ENCODE peak calls at places on chromosomes 6 and 20, in six cellular contexts. P is kidney, Y is GM23338, O is NB4, R is fibroblast of lung, A is body of pancreas. H is an unnamed sample.

GRCh38 chr6:36677753-36678487 is 594 bp upstream of the CDKN1A start:
- DNase-seq in P (no peak), Y (no peak), O (peak), R (no peak), A (no peak), H (no peak)

GRCh38 chr20:41046716-41047115 is 18.1 kb downstream of the TOP1 start:
- DNase-seq in P (no peak), Y (no peak), O (peak), R (peak), A (no peak), H (no peak)

GRCh38 chr20:24160563-24161355 is 172.2 kb upstream of the GGTLC1 start:
- DNase-seq in P (no peak), Y (peak), O (peak), R (peak), A (peak), H (peak)

GRCh38 chr20:36344517-36345132 is 38.5 kb downstream of the DLGAP4 start:
- DNase-seq in P (peak), Y (peak), O (peak), R (peak), A (peak), H (peak)

GRCh38 chr6:141467041-141467440 is 665.7 kb upstream of the GJE1 start:
- DNase-seq in P (no peak), Y (peak), O (no peak), R (no peak), A (no peak), H (no peak)

GRCh38 chr20:47205577-47206123 is 150.8 kb downstream of the ZMYND8 start:
- DNase-seq in P (no peak), Y (peak), O (peak), R (peak), A (peak), H (peak)

GRCh38 chr20:45323731-45324130 is 15.6 kb upstream of the MATN4 start:
- DNase-seq in P (no peak), Y (no peak), O (no peak), R (no peak), A (no peak), H (no peak)

GRCh38 chr6:39451831-39452230 is 129.3 kb upstream of the KCNK16 start:
- DNase-seq in P (no peak), Y (peak), O (peak), R (no peak), A (no peak), H (no peak)

GRCh38 chr20:62894261-62894660 is 32.0 kb downstream of the DIDO1 start:
- DNase-seq in P (no peak), Y (no peak), O (no peak), R (no peak), A (no peak), H (no peak)

GRCh38 chr6:34295721-34296120 is 46.9 kb upstream of the SMIM29 start:
- DNase-seq in P (no peak), Y (no peak), O (no peak), R (no peak), A (no peak), H (no peak)

GRCh38 chr6:121521164-121521555 is 85.7 kb downstream of the GJA1 start:
- DNase-seq in P (no peak), Y (peak), O (no peak), R (no peak), A (no peak), H (no peak)

GRCh38 chr20:36818831-36819230 is 45.3 kb upstream of the DSN1 start:
- DNase-seq in P (no peak), Y (no peak), O (no peak), R (no peak), A (no peak), H (no peak)

GRCh38 chr6:38818691-38819090 is 103.6 kb downstream of the DNAH8 start:
- DNase-seq in P (no peak), Y (no peak), O (no peak), R (no peak), A (no peak), H (no peak)

GRCh38 chr20:57395111-57395959 is 4.1 kb downstream of the RBM38 start:
- DNase-seq in P (peak), Y (no peak), O (no peak), R (peak), A (no peak), H (peak)

GRCh38 chr6:145904391-145904790 is 59.8 kb downstream of the SHPRH start:
- DNase-seq in P (no peak), Y (no peak), O (no peak), R (no peak), A (no peak), H (no peak)

GRCh38 chr6:58198301-58198700 is 880.9 kb downstream of the PRIM2 start:
- DNase-seq in P (no peak), Y (no peak), O (no peak), R (peak), A (no peak), H (no peak)

GRCh38 chr6:135498178-135498841 is 770 bp upstream of the AHI1 start:
- DNase-seq in P (no peak), Y (peak), O (peak), R (peak), A (peak), H (peak)

GRCh38 chr20:58690851-58691250 is 1.7 kb upstream of the NPEPL1 start:
- DNase-seq in P (no peak), Y (no peak), O (peak), R (peak), A (no peak), H (no peak)

GRCh38 chr6:3162067-3162497 is 4.7 kb upstream of the TUBB2A start:
- DNase-seq in P (no peak), Y (peak), O (peak), R (no peak), A (no peak), H (no peak)

GRCh38 chr6:11324453-11325023 is 92.1 kb upstream of the NEDD9 start:
- DNase-seq in P (no peak), Y (no peak), O (peak), R (no peak), A (no peak), H (no peak)

DNA sequence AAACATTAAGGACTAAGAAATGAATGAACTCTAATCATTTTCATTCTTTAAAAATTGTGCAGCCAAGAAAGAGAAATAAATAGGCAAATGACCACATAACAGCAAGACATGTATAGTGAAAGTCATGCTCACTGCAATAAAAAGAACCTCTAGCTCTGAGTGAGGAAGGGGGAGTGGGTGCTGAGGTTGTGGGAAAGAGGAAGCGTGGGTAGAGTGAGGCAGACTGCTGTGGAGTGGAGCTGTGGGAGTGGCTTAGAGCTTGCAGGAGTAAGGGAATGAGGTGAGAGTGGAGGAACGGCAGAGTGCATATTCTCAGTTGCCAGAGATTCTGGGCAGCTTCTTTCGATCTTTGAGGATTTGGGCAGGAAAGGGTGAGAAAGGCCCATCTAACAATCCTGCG is 10.4 kb downstream of the DEFB129 start:
- DNase-seq in P (no peak), Y (no peak), O (peak), R (no peak), A (no peak), H (no peak)
- H3K4me3 ChIP-seq in P (no peak), Y (no peak), O (peak), R (peak), A (no peak), H (no peak)

GRCh38 chr6:167998206-167998605 is 735 bp downstream of the KIF25 start:
- DNase-seq in P (no peak), Y (no peak), O (no peak), R (no peak), A (no peak), H (no peak)
- TF ChIP-seq CTCF in P (no peak), Y (no peak), O (no peak), R (no peak), A (no peak), H (no peak)

DNA sequence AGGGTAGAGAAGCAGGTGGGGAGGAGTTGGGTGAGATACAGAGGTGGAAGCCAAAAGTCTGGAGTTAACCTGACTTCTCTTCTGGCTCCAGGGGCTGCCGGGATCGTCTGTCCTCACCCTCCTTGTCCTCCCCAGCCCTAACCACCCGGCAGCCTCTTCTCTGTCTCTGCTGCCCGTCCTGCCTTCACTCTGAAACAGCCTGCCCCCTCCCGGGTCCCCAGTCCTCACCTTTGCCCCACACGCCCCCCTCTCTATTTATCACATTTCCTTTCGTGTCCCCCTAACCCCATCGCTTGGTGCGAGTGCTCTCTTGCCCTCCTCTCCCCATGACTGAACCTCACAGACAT is 5.7 kb downstream of the RING1 start:
- DNase-seq in P (no peak), Y (no peak), O (peak), R (no peak), A (no peak), H (no peak)
- H3K4me3 ChIP-seq in P (peak), Y (peak), O (peak), R (peak), A (no peak), H (peak)

GRCh38 chr20:60009826-60010616 is 51.8 kb downstream of the CDH26 start:
- DNase-seq in P (no peak), Y (peak), O (peak), R (no peak), A (no peak), H (no peak)
- TF ChIP-seq CTCF in P (no peak), Y (peak), O (peak), R (no peak), A (no peak), H (no peak)

GRCh38 chr20:20017001-20017851 is at the start of gene NAA20:
- DNase-seq in P (peak), Y (peak), O (peak), R (peak), A (peak), H (peak)
- H3K4me3 ChIP-seq in P (peak), Y (peak), O (peak), R (peak), A (peak), H (peak)

GRCh38 chr6:42336431-42336830 is 115.3 kb downstream of the TRERF1 start:
- DNase-seq in P (no peak), Y (no peak), O (peak), R (no peak), A (no peak), H (no peak)

GRCh38 chr6:42338573-42339218 is 113.0 kb downstream of the TRERF1 start:
- DNase-seq in P (no peak), Y (no peak), O (peak), R (peak), A (no peak), H (peak)

GRCh38 chr6:42335896-42336295 is 115.8 kb downstream of the TRERF1 start:
- DNase-seq in P (no peak), Y (no peak), O (peak), R (no peak), A (no peak), H (no peak)

GRCh38 chr6:42339991-42340401 is 111.7 kb downstream of the TRERF1 start:
- DNase-seq in P (no peak), Y (no peak), O (peak), R (no peak), A (no peak), H (no peak)

DNA sequence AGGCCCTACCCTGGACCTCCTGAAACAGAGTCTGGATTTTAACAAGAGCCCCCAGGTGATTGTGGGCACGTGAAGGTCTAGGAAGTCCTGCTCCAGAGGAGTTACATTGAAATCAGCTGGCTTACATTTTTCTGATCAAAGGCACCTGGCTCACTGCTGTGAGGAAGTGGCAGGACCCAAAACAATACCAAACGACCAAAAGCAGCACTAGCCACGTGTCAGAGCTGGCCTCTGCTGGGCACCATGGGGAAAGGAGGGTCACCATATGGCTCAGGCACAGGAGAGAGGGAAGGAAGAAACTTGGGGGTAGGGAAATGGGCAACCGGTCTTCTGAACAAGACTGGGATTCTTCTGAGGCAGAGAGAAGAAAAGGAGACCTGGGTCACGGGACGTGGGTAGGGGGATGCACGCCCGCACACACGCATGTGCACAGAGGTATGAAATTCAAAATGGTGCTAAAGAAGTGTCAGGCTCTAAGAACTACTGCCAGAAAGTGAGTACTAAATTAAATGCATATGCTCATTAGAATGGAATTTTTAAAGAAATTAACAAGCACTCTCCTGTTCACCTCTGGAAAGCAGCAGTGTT is 113.6 kb downstream of the TRERF1 start:
- DNase-seq in P (no peak), Y (no peak), O (peak), R (no peak), A (no peak), H (no peak)
- TF ChIP-seq CTCF in P (no peak), Y (no peak), O (no peak), R (no peak), A (no peak), H (no peak)

GRCh38 chr20:51563597-51564332 is 21.2 kb upstream of the NFATC2 start:
- DNase-seq in P (peak), Y (peak), O (peak), R (peak), A (peak), H (peak)
- H3K4me3 ChIP-seq in P (peak), Y (peak), O (no peak), R (peak), A (no peak), H (no peak)